ENCODE peak calls at places on chromosome 5, in four cellular contexts. W is heart left ventricle, I is MM.1S, D is NT2/D1. X is an unnamed sample.

GRCh38 chr5:172496671-172497371 is 42.5 kb upstream of the SH3PXD2B start:
- DNase-seq in W (peak; percentile 54), I (no peak), D (no peak), X (no peak)

GRCh38 chr5:11050596-11051304 is 289.7 kb upstream of the DAP start:
- DNase-seq in D (no peak), W (no peak), I (no peak), X (no peak)

GRCh38 chr5:109947667-109948066 is 257.9 kb downstream of the MAN2A1 start:
- DNase-seq in I (no peak), W (no peak), D (no peak), X (no peak)

GRCh38 chr5:54518146-54519082 is 855 bp downstream of the SNX18 start:
- DNase-seq in I (peak; percentile 42), W (peak; percentile 66), D (no peak), X (no peak)

GRCh38 chr5:111530298-111530740 is 18.0 kb upstream of the STARD4 start:
- DNase-seq in D (no peak), W (peak; percentile 80), I (no peak), X (no peak)

GRCh38 chr5:178429541-178430186 is 160.5 kb downstream of the COL23A1 start:
- DNase-seq in D (no peak), W (no peak), I (no peak), X (no peak)

GRCh38 chr5:175652741-175653663 is 4.9 kb upstream of the HRH2 start:
- DNase-seq in I (peak; percentile 89), D (no peak), W (no peak), X (no peak)

GRCh38 chr5:1127991-1128785 is 16.3 kb upstream of the SLC12A7 start:
- DNase-seq in W (peak; percentile 75), I (no peak), D (no peak), X (no peak)

GRCh38 chr5:3303777-3304176 is 291.9 kb upstream of the IRX1 start:
- DNase-seq in D (no peak), I (no peak), W (no peak), X (no peak)

GRCh38 chr5:1751864-1752822 is 47.5 kb downstream of the MRPL36 start:
- DNase-seq in I (no peak), D (no peak), W (peak; percentile 11), X (no peak)

DNA sequence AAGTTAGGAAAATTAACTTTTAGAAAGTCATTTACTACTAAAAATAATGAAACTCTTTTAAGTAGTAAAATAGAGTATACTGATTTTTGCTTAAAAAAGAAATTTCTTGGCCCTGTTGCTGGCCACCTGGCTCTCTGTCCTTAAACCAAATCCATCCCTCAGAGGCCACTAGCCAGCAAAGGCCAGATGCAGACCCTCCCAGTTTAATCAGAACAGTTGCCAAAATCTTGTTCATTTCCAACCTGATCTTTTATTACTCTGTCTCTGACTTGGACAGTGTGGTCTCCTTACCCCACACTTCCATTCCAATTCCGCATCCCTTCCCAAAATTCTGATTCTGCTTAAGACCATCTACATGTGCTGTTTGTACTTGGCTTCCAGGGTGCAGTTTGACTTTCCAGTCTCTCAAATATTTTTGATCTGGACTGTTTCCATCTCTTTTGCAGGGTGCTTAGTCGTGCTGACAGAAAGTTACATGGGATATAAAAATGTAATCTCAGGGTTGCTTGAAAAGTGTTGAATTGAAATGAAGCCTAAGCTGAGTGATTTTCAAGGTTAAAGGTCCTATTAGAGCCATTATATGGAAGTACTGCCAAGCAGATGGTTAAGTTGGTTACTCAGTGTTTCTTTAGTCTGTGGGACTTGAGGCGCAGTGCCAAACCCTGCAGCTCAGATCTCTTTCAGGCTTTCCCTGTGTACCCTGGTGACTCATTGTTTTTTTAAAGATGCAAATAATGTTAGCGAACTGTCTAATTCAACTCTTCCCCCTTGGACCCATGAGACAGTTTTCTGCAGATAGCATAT is 18.4 kb upstream of the DCP2 start:
- DNase-seq in D (no peak), I (no peak), W (peak; percentile 54), X (no peak)
- H3K4me3 ChIP-seq in D (no peak overlapping the region), I (no peak overlapping the region), W (no peak overlapping the region), X (no peak overlapping the region)

GRCh38 chr5:140342896-140343295 is 3.5 kb downstream of the HBEGF start:
- DNase-seq in W (no peak), I (no peak), D (no peak), X (no peak)

GRCh38 chr5:140346348-140347221 is at the start of gene HBEGF:
- DNase-seq in I (peak; percentile 71), D (peak; percentile 78), W (peak; percentile 90), X (peak; percentile 75)

GRCh38 chr5:140347382-140347781 is 979 bp upstream of the HBEGF start:
- DNase-seq in I (no peak), D (no peak), W (no peak), X (no peak)

GRCh38 chr5:140345919-140346347 is 470 bp downstream of the HBEGF start:
- DNase-seq in I (no peak), D (no peak), W (peak; percentile 74), X (peak; percentile 20)

DNA sequence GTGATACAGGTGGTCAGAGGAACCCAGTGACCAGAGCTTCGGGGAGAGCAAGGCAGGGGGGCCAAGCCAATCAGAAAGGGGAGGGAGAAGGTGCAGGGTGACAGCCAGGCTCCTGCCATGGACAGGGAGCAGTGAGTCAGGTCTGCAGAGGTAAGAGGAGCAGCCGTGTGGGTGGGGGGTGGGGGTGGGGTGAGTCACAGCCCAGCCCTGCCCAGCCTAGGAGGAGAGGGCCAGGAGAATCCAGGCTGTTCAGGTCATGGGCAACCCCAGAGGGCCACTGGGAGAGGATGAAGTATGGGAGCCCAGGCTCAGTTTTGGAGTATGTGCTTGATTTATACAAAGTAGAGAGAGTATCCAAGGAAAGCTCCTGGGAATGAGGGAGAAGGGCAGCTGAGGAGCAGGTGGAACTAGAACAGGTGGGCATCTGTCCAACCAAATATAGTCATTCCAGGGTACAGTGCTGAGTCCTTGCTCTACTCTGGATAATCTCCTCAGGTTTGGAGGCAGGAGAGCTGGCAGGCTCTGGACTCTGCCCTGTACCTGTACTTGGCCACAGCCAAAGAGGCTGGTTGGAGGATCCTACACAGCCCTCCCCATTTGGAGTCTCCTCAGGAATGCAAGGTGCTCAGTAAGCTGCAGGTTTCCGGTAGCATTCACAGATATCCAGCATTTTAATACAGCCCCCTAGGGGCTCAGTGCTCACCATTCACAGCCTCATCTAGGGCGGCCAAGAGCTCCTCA is 1.6 kb downstream of the HBEGF start:
- DNase-seq in I (no peak), D (no peak), W (no peak), X (no peak)
- H3K4me3 ChIP-seq in I (no peak overlapping the region), D (no peak overlapping the region), W (peak overlapping the region; percentile 84), X (no peak overlapping the region)

GRCh38 chr5:13930721-13931246 is 13.7 kb downstream of the DNAH5 start:
- DNase-seq in I (no peak), W (no peak), D (no peak), X (no peak)
- H3K4me3 ChIP-seq in I (no peak overlapping the region), W (no peak overlapping the region), D (no peak overlapping the region), X (no peak overlapping the region)

GRCh38 chr5:57690724-57691123 is 208.1 kb upstream of the ACTBL2 start:
- DNase-seq in W (no peak), D (no peak), I (no peak), X (no peak)

GRCh38 chr5:57695179-57695578 is 212.6 kb upstream of the ACTBL2 start:
- DNase-seq in D (no peak), I (no peak), W (no peak), X (no peak)

GRCh38 chr5:57692582-57693487 is 210.2 kb upstream of the ACTBL2 start:
- DNase-seq in I (no peak), W (peak; percentile 58), D (peak; percentile 48), X (peak; percentile 35)

GRCh38 chr5:57696005-57696755 is 213.6 kb upstream of the ACTBL2 start:
- DNase-seq in I (no peak), D (no peak), W (no peak), X (no peak)

DNA sequence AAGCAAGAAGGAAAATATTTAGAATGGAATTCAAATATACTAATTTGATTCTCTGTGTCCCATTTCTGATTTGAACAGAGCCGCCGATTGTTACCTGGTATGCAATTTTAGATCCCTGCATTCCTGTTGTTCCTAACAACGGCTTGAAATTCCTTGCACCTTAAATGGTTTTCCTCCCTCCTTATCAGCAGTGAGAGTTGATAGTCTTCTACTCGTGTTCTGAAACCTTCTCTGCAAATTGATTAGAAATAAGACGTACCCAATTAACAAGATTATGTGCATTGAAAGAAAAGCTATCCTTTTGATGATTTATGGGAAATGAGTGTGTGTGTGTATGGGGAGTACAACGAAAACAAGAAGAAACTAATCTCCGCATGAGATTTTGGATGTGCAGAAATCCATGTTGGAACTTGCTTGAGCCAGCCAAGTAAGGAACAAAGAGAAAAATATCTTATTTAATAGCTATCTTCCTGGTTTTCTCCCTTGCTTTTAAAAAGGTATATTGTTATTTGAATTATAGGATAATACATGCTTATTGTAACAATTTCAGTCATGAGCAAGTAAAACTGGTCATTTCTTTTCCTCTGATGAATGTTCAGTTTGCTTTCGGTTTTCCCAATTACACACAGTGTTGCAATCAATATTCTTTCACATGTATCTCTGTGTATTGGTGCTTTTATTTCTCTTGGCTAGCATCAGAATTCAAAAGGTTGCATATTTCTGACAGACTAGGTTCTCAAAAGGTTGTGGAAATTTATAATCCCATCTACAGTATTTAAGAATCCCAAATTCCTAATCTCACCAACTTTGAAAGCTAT is 211.1 kb upstream of the ACTBL2 start:
- DNase-seq in W (no peak), I (no peak), D (no peak), X (no peak)
- H3K4me3 ChIP-seq in W (no peak overlapping the region), I (no peak overlapping the region), D (no peak overlapping the region), X (no peak overlapping the region)